ENCODE peak calls at places on chromosomes 4 and X, in seven cellular contexts. T is MCF 10A; W is HT1080; I is CD8-positive, alpha-beta T cell; H is H9; K is WTC11; O is ecto neural progenitor cell. S is an unnamed sample.
A peak's percentile ranks its signal among the peaks of the same experiment; 100 is the strongest.

GRCh38 chrX:112380541-112381278 is 298.1 kb upstream of the TRPC5 start:
- DNase-seq in T (no peak), W (peak; percentile 1), I (no peak), H (no peak), K (no peak), O (no peak), S (no peak)

GRCh38 chrX:136768469-136769084 is 12.2 kb downstream of the ARHGEF6 start:
- DNase-seq in T (peak; percentile 79), W (peak; percentile 94), I (no peak), H (peak; percentile 37), K (peak; percentile 12), O (no peak), S (peak; percentile 69)

GRCh38 chr4:84258905-84259830 is 239.9 kb downstream of the NKX6-1 start:
- DNase-seq in T (peak; percentile 53), W (peak; percentile 42), I (no peak), H (peak; percentile 55), K (no peak), O (no peak), S (peak; percentile 21)

GRCh38 chr4:80213117-80213815 is 16.0 kb downstream of the PRDM8 start:
- DNase-seq in T (peak; percentile 49), W (peak; percentile 19), I (no peak), H (no peak), K (no peak), O (no peak), S (peak; percentile 89)

GRCh38 chrX:44344194-44344593 is 722 bp upstream of the EFHC2 start:
- DNase-seq in T (no peak), W (no peak), I (peak; percentile 44), H (peak; percentile 29), K (peak; percentile 16), O (no peak), S (no peak)

GRCh38 chrX:43882294-43882681 is at the start of gene MAOB:
- DNase-seq in T (peak; percentile 21), W (no peak), I (no peak), H (peak; percentile 45), K (peak; percentile 42), O (peak; percentile 61), S (peak; percentile 11)

GRCh38 chr4:6403400-6403685 is 69.1 kb downstream of the PPP2R2C start:
- DNase-seq in T (no peak), W (no peak), I (no peak), H (no peak), K (no peak), O (no peak), S (no peak)

GRCh38 chr4:155678011-155678410 is 11.4 kb downstream of the GUCY1A1 start:
- DNase-seq in T (no peak), W (no peak), I (no peak), H (no peak), K (no peak), O (no peak), S (no peak)

GRCh38 chrX:69379412-69379811 is 124.7 kb upstream of the NALF2 start:
- DNase-seq in T (no peak), W (no peak), I (no peak), H (no peak), K (no peak), O (no peak), S (no peak)

GRCh38 chr4:127219247-127219646 is 413.5 kb upstream of the INTU start:
- DNase-seq in T (no peak), W (no peak), I (no peak), H (no peak), K (no peak), O (no peak), S (no peak)

GRCh38 chr4:14059006-14059405 is 431.5 kb upstream of the BOD1L1 start:
- DNase-seq in T (no peak), W (no peak), I (no peak), H (no peak), K (no peak), O (no peak), S (peak; percentile 23)

GRCh38 chr4:110944501-110944900 is 321.6 kb upstream of the PITX2 start:
- DNase-seq in T (peak; percentile 11), W (no peak), I (no peak), H (no peak), K (no peak), O (no peak), S (no peak)

S was measured in mammary epithelial cell.